ENCODE peak calls at places on chromosome 21, in seven cellular contexts. One of them, this sample, is unnamed.

GRCh38 chr21:23977971-23978370 is 1629.3 kb downstream of the MRPL39 start:
- DNase-seq in transverse colon: no peak
- DNase-seq in esophagus muscularis mucosa: no peak
- DNase-seq in prostate gland: no peak
- DNase-seq in HCT116: no peak
- DNase-seq in suprapubic skin: no peak
- DNase-seq in stomach: no peak
- DNase-seq in this sample: no peak

GRCh38 chr21:37253991-37254390 is 13.1 kb downstream of the VPS26C start:
- DNase-seq in transverse colon: no peak
- DNase-seq in esophagus muscularis mucosa: peak; percentile 21
- DNase-seq in prostate gland: no peak
- DNase-seq in HCT116: no peak
- DNase-seq in suprapubic skin: no peak
- DNase-seq in stomach: no peak
- DNase-seq in this sample: no peak

GRCh38 chr21:35988396-35989140 is 71.8 kb downstream of the SETD4 start:
- DNase-seq in transverse colon: no peak
- DNase-seq in esophagus muscularis mucosa: no peak
- DNase-seq in prostate gland: no peak
- DNase-seq in HCT116: no peak
- DNase-seq in suprapubic skin: no peak
- DNase-seq in stomach: no peak
- DNase-seq in this sample: no peak

GRCh38 chr21:31335957-31336738 is 7.9 kb downstream of the TIAM1 start:
- DNase-seq in transverse colon: no peak
- DNase-seq in esophagus muscularis mucosa: no peak
- DNase-seq in prostate gland: no peak
- DNase-seq in HCT116: no peak
- DNase-seq in suprapubic skin: no peak
- DNase-seq in stomach: no peak
- DNase-seq in this sample: no peak

GRCh38 chr21:17679002-17679600 is 66.4 kb upstream of the BTG3 start:
- DNase-seq in transverse colon: no peak
- DNase-seq in esophagus muscularis mucosa: no peak
- DNase-seq in prostate gland: peak; percentile 37
- DNase-seq in HCT116: peak; percentile 37
- DNase-seq in suprapubic skin: no peak
- DNase-seq in stomach: no peak
- DNase-seq in this sample: no peak

GRCh38 chr21:39956586-39956985 is 89.3 kb downstream of the PCP4 start:
- DNase-seq in transverse colon: no peak
- DNase-seq in esophagus muscularis mucosa: no peak
- DNase-seq in prostate gland: no peak
- DNase-seq in HCT116: no peak
- DNase-seq in suprapubic skin: no peak
- DNase-seq in stomach: no peak
- DNase-seq in this sample: no peak

GRCh38 chr21:15141236-15141970 is 76.6 kb upstream of the NRIP1 start:
- DNase-seq in transverse colon: peak; percentile 57
- DNase-seq in esophagus muscularis mucosa: no peak
- DNase-seq in prostate gland: no peak
- DNase-seq in HCT116: no peak
- DNase-seq in suprapubic skin: no peak
- DNase-seq in stomach: peak; percentile 88
- DNase-seq in this sample: no peak

GRCh38 chr21:43712268-43712942 is 6.5 kb upstream of the PDXK start:
- DNase-seq in transverse colon: peak; percentile 89
- DNase-seq in esophagus muscularis mucosa: no peak
- DNase-seq in prostate gland: peak; percentile 88
- DNase-seq in HCT116: peak; percentile 72
- DNase-seq in suprapubic skin: no peak
- DNase-seq in stomach: peak; percentile 84
- DNase-seq in this sample: no peak

GRCh38 chr21:32965281-32965680 is 60.5 kb upstream of the OLIG2 start:
- DNase-seq in transverse colon: no peak
- DNase-seq in esophagus muscularis mucosa: no peak
- DNase-seq in prostate gland: no peak
- DNase-seq in HCT116: no peak
- DNase-seq in suprapubic skin: no peak
- DNase-seq in stomach: no peak
- DNase-seq in this sample: no peak

GRCh38 chr21:36104306-36105300 is 30.3 kb upstream of the CBR3 start:
- DNase-seq in transverse colon: peak; percentile 34
- DNase-seq in esophagus muscularis mucosa: no peak
- DNase-seq in prostate gland: no peak
- DNase-seq in HCT116: peak; percentile 24
- DNase-seq in suprapubic skin: no peak
- DNase-seq in stomach: peak; percentile 35
- DNase-seq in this sample: peak; percentile 79

GRCh38 chr21:39003982-39004775 is 179.1 kb downstream of the PSMG1 start:
- DNase-seq in transverse colon: no peak
- DNase-seq in esophagus muscularis mucosa: no peak
- DNase-seq in prostate gland: no peak
- DNase-seq in HCT116: no peak
- DNase-seq in suprapubic skin: no peak
- DNase-seq in stomach: no peak
- DNase-seq in this sample: no peak

GRCh38 chr21:44902268-44903053 is 18.2 kb downstream of the ITGB2 start:
- DNase-seq in transverse colon: no peak
- DNase-seq in esophagus muscularis mucosa: no peak
- DNase-seq in prostate gland: no peak
- DNase-seq in HCT116: no peak
- DNase-seq in suprapubic skin: no peak
- DNase-seq in stomach: no peak
- DNase-seq in this sample: peak; percentile 76

GRCh38 chr21:44904141-44904923 is 16.4 kb downstream of the ITGB2 start:
- DNase-seq in transverse colon: no peak
- DNase-seq in esophagus muscularis mucosa: no peak
- DNase-seq in prostate gland: no peak
- DNase-seq in HCT116: no peak
- DNase-seq in suprapubic skin: no peak
- DNase-seq in stomach: no peak
- DNase-seq in this sample: peak; percentile 27

GRCh38 chr21:44903054-44903685 is 17.5 kb downstream of the ITGB2 start:
- DNase-seq in transverse colon: no peak
- DNase-seq in esophagus muscularis mucosa: no peak
- DNase-seq in prostate gland: no peak
- DNase-seq in HCT116: no peak
- DNase-seq in suprapubic skin: no peak
- DNase-seq in stomach: no peak
- DNase-seq in this sample: peak; percentile 79

GRCh38 chr21:44905016-44905724 is 15.5 kb downstream of the ITGB2 start:
- DNase-seq in transverse colon: no peak
- DNase-seq in esophagus muscularis mucosa: no peak
- DNase-seq in prostate gland: no peak
- DNase-seq in HCT116: no peak
- DNase-seq in suprapubic skin: no peak
- DNase-seq in stomach: no peak
- DNase-seq in this sample: peak; percentile 73

DNA sequence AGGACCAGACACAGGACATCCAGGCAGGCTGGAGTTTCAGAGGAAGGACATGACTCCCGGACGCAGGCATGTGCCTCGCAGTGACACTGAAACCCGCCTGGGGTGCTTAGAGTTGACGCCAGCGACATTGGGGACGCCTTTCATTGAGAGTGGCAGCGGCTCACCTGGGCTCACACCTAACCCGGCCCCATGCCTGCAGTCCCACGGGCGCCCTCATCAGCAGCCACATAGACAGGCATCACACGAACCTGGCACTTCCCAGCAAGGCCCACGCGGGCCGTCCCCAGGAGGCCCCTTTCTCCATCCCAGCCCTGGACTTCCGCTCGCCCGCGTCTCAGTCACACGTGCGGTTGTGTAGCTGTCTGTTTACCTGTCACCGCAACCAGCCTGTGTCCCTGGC is 17.0 kb downstream of the ITGB2 start:
- DNase-seq in transverse colon: no peak
- DNase-seq in esophagus muscularis mucosa: no peak
- DNase-seq in prostate gland: no peak
- DNase-seq in HCT116: no peak
- DNase-seq in suprapubic skin: no peak
- DNase-seq in stomach: no peak
- DNase-seq in this sample: peak; percentile 74
- H3K4me1 ChIP-seq in transverse colon: peaks cover 7% of the 10 kb centered on the region
- H3K4me1 ChIP-seq in esophagus muscularis mucosa: peaks cover 8% of the 10 kb centered on the region
- H3K4me1 ChIP-seq in prostate gland: no peaks in the 10 kb centered on the region
- H3K4me1 ChIP-seq in HCT116: no peaks in the 10 kb centered on the region
- H3K4me1 ChIP-seq in suprapubic skin: peaks cover 7% of the 10 kb centered on the region
- H3K4me1 ChIP-seq in stomach: peaks cover 39% of the 10 kb centered on the region
- H3K4me1 ChIP-seq in this sample: peaks cover 83% of the 10 kb centered on the region

GRCh38 chr21:44867999-44868700 is 5.3 kb downstream of the PTTG1IP start:
- DNase-seq in transverse colon: no peak
- DNase-seq in esophagus muscularis mucosa: no peak
- DNase-seq in prostate gland: no peak
- DNase-seq in HCT116: no peak
- DNase-seq in suprapubic skin: peak; percentile 41
- DNase-seq in stomach: no peak
- DNase-seq in this sample: no peak

GRCh38 chr21:44871576-44872265 is 1.8 kb downstream of the PTTG1IP start:
- DNase-seq in transverse colon: peak; percentile 76
- DNase-seq in esophagus muscularis mucosa: no peak
- DNase-seq in prostate gland: peak; percentile 47
- DNase-seq in HCT116: no peak
- DNase-seq in suprapubic skin: peak; percentile 85
- DNase-seq in stomach: peak; percentile 68
- DNase-seq in this sample: no peak

GRCh38 chr21:44868707-44869106 is 4.8 kb downstream of the PTTG1IP start:
- DNase-seq in transverse colon: no peak
- DNase-seq in esophagus muscularis mucosa: no peak
- DNase-seq in prostate gland: no peak
- DNase-seq in HCT116: no peak
- DNase-seq in suprapubic skin: no peak
- DNase-seq in stomach: no peak
- DNase-seq in this sample: no peak

GRCh38 chr21:44870748-44871495 is 2.6 kb downstream of the PTTG1IP start:
- DNase-seq in transverse colon: peak; percentile 48
- DNase-seq in esophagus muscularis mucosa: no peak
- DNase-seq in prostate gland: peak; percentile 61
- DNase-seq in HCT116: peak; percentile 21
- DNase-seq in suprapubic skin: peak; percentile 80
- DNase-seq in stomach: peak; percentile 56
- DNase-seq in this sample: no peak

GRCh38 chr21:44869860-44870747 is 3.4 kb downstream of the PTTG1IP start:
- DNase-seq in transverse colon: peak; percentile 55
- DNase-seq in esophagus muscularis mucosa: no peak
- DNase-seq in prostate gland: no peak
- DNase-seq in HCT116: peak; percentile 93
- DNase-seq in suprapubic skin: peak; percentile 72
- DNase-seq in stomach: peak; percentile 59
- DNase-seq in this sample: no peak
- TF ChIP-seq POLR2AphosphoS5 in transverse colon: peak; percentile 71
- TF ChIP-seq POLR2AphosphoS5 in esophagus muscularis mucosa: no peak
- TF ChIP-seq POLR2AphosphoS5 in prostate gland: peak; percentile 41
- TF ChIP-seq POLR2AphosphoS5 in HCT116: no peak
- TF ChIP-seq POLR2AphosphoS5 in suprapubic skin: no peak
- TF ChIP-seq POLR2AphosphoS5 in stomach: peak; percentile 92
- TF ChIP-seq POLR2AphosphoS5 in this sample: peak; percentile 54

GRCh38 chr21:42526379-42526727 is 12.7 kb downstream of the SLC37A1 start:
- DNase-seq in transverse colon: peak; percentile 91
- DNase-seq in esophagus muscularis mucosa: no peak
- DNase-seq in prostate gland: no peak
- DNase-seq in HCT116: no peak
- DNase-seq in suprapubic skin: peak; percentile 50
- DNase-seq in stomach: peak; percentile 73
- DNase-seq in this sample: no peak

GRCh38 chr21:42527127-42527488 is 13.5 kb downstream of the SLC37A1 start:
- DNase-seq in transverse colon: no peak
- DNase-seq in esophagus muscularis mucosa: no peak
- DNase-seq in prostate gland: no peak
- DNase-seq in HCT116: no peak
- DNase-seq in suprapubic skin: peak; percentile 62
- DNase-seq in stomach: no peak
- DNase-seq in this sample: no peak

GRCh38 chr21:42524341-42525227 is 10.9 kb downstream of the SLC37A1 start:
- DNase-seq in transverse colon: peak; percentile 81
- DNase-seq in esophagus muscularis mucosa: no peak
- DNase-seq in prostate gland: peak; percentile 70
- DNase-seq in HCT116: no peak
- DNase-seq in suprapubic skin: peak; percentile 84
- DNase-seq in stomach: peak; percentile 80
- DNase-seq in this sample: peak; percentile 95

GRCh38 chr21:42525228-42525604 is 11.6 kb downstream of the SLC37A1 start:
- DNase-seq in transverse colon: no peak
- DNase-seq in esophagus muscularis mucosa: no peak
- DNase-seq in prostate gland: no peak
- DNase-seq in HCT116: no peak
- DNase-seq in suprapubic skin: no peak
- DNase-seq in stomach: no peak
- DNase-seq in this sample: no peak

DNA sequence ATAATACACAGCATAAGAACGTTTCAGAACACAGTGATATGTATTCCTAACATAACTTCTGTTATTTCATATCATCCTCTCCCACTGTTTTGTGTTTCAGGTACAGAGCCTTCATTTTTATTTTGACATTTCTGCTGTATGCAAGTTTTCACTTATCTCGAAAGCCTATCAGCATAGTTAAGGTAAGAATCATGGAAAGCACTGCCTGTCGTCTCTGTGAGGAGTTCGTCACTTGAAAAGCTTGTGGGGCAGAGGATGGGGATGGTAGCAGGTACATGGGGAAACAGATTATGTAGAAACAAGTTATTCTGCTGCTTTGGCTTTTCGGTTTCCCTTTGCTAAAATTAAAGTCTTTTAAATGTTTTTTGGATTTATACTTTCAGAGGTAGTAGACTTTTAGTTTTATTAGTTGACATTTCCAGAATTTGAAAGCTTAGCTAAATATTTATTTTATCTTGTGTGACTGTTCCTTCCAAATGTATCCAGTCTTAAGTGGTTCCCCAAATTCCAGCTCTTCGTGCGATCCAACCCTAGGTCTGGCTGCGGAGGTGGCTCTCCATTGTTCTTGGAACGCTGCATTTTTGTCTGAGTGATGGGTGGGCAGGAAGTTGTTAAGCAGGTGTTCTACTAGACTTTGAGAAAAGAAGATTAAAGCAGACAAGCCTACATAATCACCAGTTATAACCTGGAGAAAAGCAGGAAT is 12.2 kb downstream of the SLC37A1 start:
- DNase-seq in transverse colon: no peak
- DNase-seq in esophagus muscularis mucosa: no peak
- DNase-seq in prostate gland: no peak
- DNase-seq in HCT116: no peak
- DNase-seq in suprapubic skin: peak; percentile 14
- DNase-seq in stomach: no peak
- DNase-seq in this sample: no peak
- H3K4me3 ChIP-seq in transverse colon: no peak overlapping the region
- H3K4me3 ChIP-seq in esophagus muscularis mucosa: no peak overlapping the region
- H3K4me3 ChIP-seq in prostate gland: peak overlapping the region; percentile 27
- H3K4me3 ChIP-seq in HCT116: no peak overlapping the region
- H3K4me3 ChIP-seq in suprapubic skin: no peak overlapping the region
- H3K4me3 ChIP-seq in stomach: no peak overlapping the region
- H3K4me3 ChIP-seq in this sample: no peak overlapping the region

DNA sequence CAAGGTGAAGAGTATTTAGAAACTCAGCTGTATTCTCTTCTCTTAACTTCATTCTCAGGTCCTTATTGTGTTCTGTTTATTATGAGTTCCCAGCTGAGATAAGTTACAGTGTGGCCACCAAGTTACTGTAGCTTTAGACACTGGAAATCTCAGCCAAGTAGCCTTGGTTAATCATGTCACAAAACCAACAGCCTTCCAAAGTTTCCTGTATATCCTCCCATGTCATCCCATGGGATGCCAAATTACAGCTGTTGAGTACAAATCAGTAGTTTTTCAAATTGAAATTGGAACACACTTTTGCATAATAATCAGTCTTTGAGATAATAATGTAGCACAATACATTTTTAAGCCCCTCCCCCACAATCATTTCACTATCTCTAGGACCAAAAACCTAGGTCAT is 10.7 kb downstream of the ADAMTS5 start:
- DNase-seq in transverse colon: no peak
- DNase-seq in esophagus muscularis mucosa: no peak
- DNase-seq in prostate gland: no peak
- DNase-seq in HCT116: no peak
- DNase-seq in suprapubic skin: no peak
- DNase-seq in stomach: no peak
- DNase-seq in this sample: no peak
- H3K4me1 ChIP-seq in transverse colon: no peaks in the 10 kb centered on the region
- H3K4me1 ChIP-seq in esophagus muscularis mucosa: peaks cover 4% of the 10 kb centered on the region
- H3K4me1 ChIP-seq in prostate gland: no peaks in the 10 kb centered on the region
- H3K4me1 ChIP-seq in HCT116: no peaks in the 10 kb centered on the region
- H3K4me1 ChIP-seq in suprapubic skin: peaks cover 18% of the 10 kb centered on the region
- H3K4me1 ChIP-seq in stomach: peaks cover 12% of the 10 kb centered on the region
- H3K4me1 ChIP-seq in this sample: peaks cover 16% of the 10 kb centered on the region